ENCODE peak calls at places on chromosomes 7 and 10, in eight cellular contexts. E is iPS-NIHi11, C is WTC11, O is NCI-H774, D is cardiac muscle cell, J is DMS153, S is hypothalamus, U is dorsolateral prefrontal cortex. Q is an unnamed sample.

GRCh38 chr7:22137466-22137865 is 191.8 kb upstream of the CDCA7L start:
- DNase-seq in E (no peak), C (no peak), O (no peak), D (no peak), J (no peak), S (no peak), U (no peak), Q (no peak)

GRCh38 chr7:148856035-148856881 is 27.8 kb downstream of the EZH2 start:
- DNase-seq in E (peak; percentile 54), C (peak; percentile 45), O (no peak), D (peak; percentile 30), J (no peak), S (no peak), U (no peak), Q (peak; percentile 79)

GRCh38 chr7:78062214-78062613 is 263.6 kb downstream of the PHTF2 start:
- DNase-seq in E (no peak), C (no peak), O (no peak), D (no peak), J (no peak), S (no peak), U (no peak), Q (no peak)

GRCh38 chr10:35613597-35614226 is 8.6 kb downstream of the GJD4 start:
- DNase-seq in E (no peak), C (no peak), O (no peak), D (peak; percentile 28), J (no peak), S (no peak), U (no peak), Q (no peak)

GRCh38 chr10:52256832-52257691 is 57.0 kb upstream of the DKK1 start:
- DNase-seq in E (no peak), C (no peak), O (no peak), D (no peak), J (no peak), S (no peak), U (no peak), Q (no peak)

GRCh38 chr7:100546129-100546867 is 7.3 kb downstream of the AGFG2 start:
- DNase-seq in E (no peak), C (no peak), O (peak; percentile 62), D (no peak), J (peak; percentile 95), S (no peak), U (no peak), Q (no peak)

GRCh38 chr10:88254091-88254490 is 329.0 kb downstream of the RNLS start:
- DNase-seq in E (no peak), C (no peak), O (no peak), D (no peak), J (no peak), S (no peak), U (no peak), Q (no peak)

GRCh38 chr10:71878327-71879034 is 27.4 kb upstream of the PSAP start:
- DNase-seq in E (peak; percentile 38), C (peak; percentile 32), O (no peak), D (no peak), J (no peak), S (no peak), U (no peak), Q (peak; percentile 9)

GRCh38 chr7:157018997-157019591 is 8.6 kb upstream of the MNX1 start:
- DNase-seq in E (peak; percentile 52), C (no peak), O (no peak), D (no peak), J (no peak), S (no peak), U (no peak), Q (peak; percentile 43)